ENCODE peak calls at places on chromosomes 4 and X, in four cellular contexts. Z, G, I and B are unnamed samples.

GRCh38 chrX:960821-961220 is 251.6 kb downstream of the CRLF2 start:
- DNase-seq in Z (no peak), I (no peak), G (no peak), B (no peak)

GRCh38 chrX:52553995-52554642 is 37.3 kb upstream of the XAGE1B start:
- DNase-seq in G (no peak), I (no peak), Z (no peak), B (no peak)

GRCh38 chr4:82097504-82097903 is 276.3 kb downstream of the HNRNPD start:
- DNase-seq in I (no peak), Z (peak), G (no peak), B (no peak)

GRCh38 chr4:137226900-137227299 is 305.4 kb downstream of the PCDH18 start:
- DNase-seq in G (peak), I (no peak), Z (peak), B (no peak)

GRCh38 chrX:47802589-47802988 is 34.1 kb upstream of the ZNF81 start:
- DNase-seq in I (peak), G (no peak), Z (peak), B (no peak)

GRCh38 chr4:5979981-5980380 is 38.2 kb downstream of the C4orf50 start:
- DNase-seq in I (peak), Z (peak), G (peak), B (peak)

GRCh38 chr4:87179751-87180150 is 40.7 kb downstream of the KLHL8 start:
- DNase-seq in I (no peak), Z (peak), G (no peak), B (no peak)

GRCh38 chr4:117479673-117480072 is 394.3 kb upstream of the TRAM1L1 start:
- DNase-seq in I (no peak), G (no peak), Z (no peak), B (no peak)

GRCh38 chr4:139454646-139455045 is 725 bp downstream of the RAB33B start:
- DNase-seq in G (no peak), I (no peak), Z (peak), B (no peak)

GRCh38 chrX:11329016-11329415 is 35.8 kb downstream of the AMELX start:
- DNase-seq in G (no peak), Z (peak), I (no peak), B (no peak)

GRCh38 chrX:109840585-109840984 is 107.5 kb upstream of the ACSL4 start:
- DNase-seq in Z (peak), I (no peak), G (no peak), B (no peak)

GRCh38 chr4:8348071-8348470 is 78.5 kb downstream of the HTRA3 start:
- DNase-seq in Z (no peak), I (no peak), G (no peak), B (peak)

GRCh38 chr4:26807330-26807729 is 53.3 kb upstream of the STIM2 start:
- DNase-seq in I (no peak), G (no peak), Z (no peak), B (no peak)

GRCh38 chr4:4350909-4351308 is 36.0 kb upstream of the NSG1 start:
- DNase-seq in Z (no peak), I (no peak), G (no peak), B (no peak)

GRCh38 chrX:77346859-77347258 is 100.3 kb upstream of the FGF16 start:
- DNase-seq in I (no peak), Z (no peak), G (no peak), B (no peak)

GRCh38 chr4:141467225-141467624 is 169.2 kb upstream of the IL15 start:
- DNase-seq in Z (no peak), I (no peak), G (no peak), B (no peak)

GRCh38 chr4:39718366-39719323 is 20.7 kb downstream of the UBE2K start:
- DNase-seq in Z (no peak), G (no peak), I (no peak), B (no peak)

GRCh38 chr4:186852964-186853391 is 129.3 kb upstream of the FAT1 start:
- DNase-seq in I (no peak), Z (no peak), G (no peak), B (no peak)

GRCh38 chrX:107601326-107601725 is 27.0 kb upstream of the PRPS1 start:
- DNase-seq in Z (no peak), G (no peak), I (no peak), B (no peak)

GRCh38 chr4:100079264-100079663 is 111.0 kb downstream of the DDIT4L start:
- DNase-seq in G (no peak), I (no peak), Z (no peak), B (no peak)

GRCh38 chrX:130545796-130546195 is 144.0 kb downstream of the RBMX2 start:
- DNase-seq in Z (no peak), G (no peak), I (no peak), B (no peak)

GRCh38 chr4:130419576-130419975 is 1323.6 kb downstream of the C4orf33 start:
- DNase-seq in I (no peak), Z (peak), G (no peak), B (no peak)